ENCODE peak calls at places on chromosomes 13 and 19, in ten cellular contexts. One of them, this sample, is unnamed.

GRCh38 chr13:95494082-95494681 is 58.3 kb upstream of the CLDN10 start:
- DNase-seq in endothelial cell: peak; percentile 52
- DNase-seq in heart right ventricle: peak; percentile 16
- DNase-seq in AG09309: peak; percentile 28
- DNase-seq in colonic mucosa: peak; percentile 40
- DNase-seq in WTC11: no peak
- DNase-seq in astrocyte of the cerebellum: peak; percentile 59
- DNase-seq in MCF 10A: peak; percentile 93
- DNase-seq in kidney epithelial cell: no peak
- DNase-seq in osteocyte: no peak
- DNase-seq in this sample: peak; percentile 72

GRCh38 chr13:44249439-44249838 is 124.2 kb upstream of the SERP2 start:
- DNase-seq in endothelial cell: no peak
- DNase-seq in heart right ventricle: peak; percentile 58
- DNase-seq in AG09309: peak; percentile 64
- DNase-seq in colonic mucosa: peak; percentile 36
- DNase-seq in WTC11: no peak
- DNase-seq in astrocyte of the cerebellum: peak; percentile 89
- DNase-seq in MCF 10A: peak; percentile 59
- DNase-seq in kidney epithelial cell: no peak
- DNase-seq in osteocyte: no peak
- DNase-seq in this sample: no peak

GRCh38 chr13:88188986-88189385 is 517.8 kb downstream of the SLITRK5 start:
- DNase-seq in endothelial cell: no peak
- DNase-seq in heart right ventricle: no peak
- DNase-seq in AG09309: no peak
- DNase-seq in colonic mucosa: no peak
- DNase-seq in WTC11: no peak
- DNase-seq in astrocyte of the cerebellum: no peak
- DNase-seq in MCF 10A: no peak
- DNase-seq in kidney epithelial cell: no peak
- DNase-seq in osteocyte: no peak
- DNase-seq in this sample: no peak

GRCh38 chr19:41323023-41323422 is 13.1 kb downstream of the CCDC97 start:
- DNase-seq in endothelial cell: no peak
- DNase-seq in heart right ventricle: no peak
- DNase-seq in AG09309: no peak
- DNase-seq in colonic mucosa: no peak
- DNase-seq in WTC11: no peak
- DNase-seq in astrocyte of the cerebellum: no peak
- DNase-seq in MCF 10A: no peak
- DNase-seq in kidney epithelial cell: no peak
- DNase-seq in osteocyte: no peak
- DNase-seq in this sample: no peak

GRCh38 chr19:48401277-48401676 is 7.8 kb downstream of the GRIN2D start:
- DNase-seq in endothelial cell: no peak
- DNase-seq in heart right ventricle: no peak
- DNase-seq in AG09309: no peak
- DNase-seq in colonic mucosa: no peak
- DNase-seq in WTC11: peak; percentile 38
- DNase-seq in astrocyte of the cerebellum: no peak
- DNase-seq in MCF 10A: no peak
- DNase-seq in kidney epithelial cell: no peak
- DNase-seq in osteocyte: no peak
- DNase-seq in this sample: no peak

GRCh38 chr13:99386911-99387788 is 80.0 kb upstream of the GPR183 start:
- DNase-seq in endothelial cell: peak; percentile 83
- DNase-seq in heart right ventricle: no peak
- DNase-seq in AG09309: no peak
- DNase-seq in colonic mucosa: peak; percentile 70
- DNase-seq in WTC11: peak; percentile 90
- DNase-seq in astrocyte of the cerebellum: no peak
- DNase-seq in MCF 10A: peak; percentile 54
- DNase-seq in kidney epithelial cell: no peak
- DNase-seq in osteocyte: peak; percentile 77
- DNase-seq in this sample: peak; percentile 87

GRCh38 chr19:56508282-56508778 is 675 bp downstream of the ZNF471 start:
- DNase-seq in endothelial cell: no peak
- DNase-seq in heart right ventricle: no peak
- DNase-seq in AG09309: no peak
- DNase-seq in colonic mucosa: no peak
- DNase-seq in WTC11: no peak
- DNase-seq in astrocyte of the cerebellum: no peak
- DNase-seq in MCF 10A: no peak
- DNase-seq in kidney epithelial cell: no peak
- DNase-seq in osteocyte: no peak
- DNase-seq in this sample: peak; percentile 10

GRCh38 chr13:33471182-33471581 is 185.6 kb upstream of the STARD13 start:
- DNase-seq in endothelial cell: no peak
- DNase-seq in heart right ventricle: no peak
- DNase-seq in AG09309: no peak
- DNase-seq in colonic mucosa: no peak
- DNase-seq in WTC11: no peak
- DNase-seq in astrocyte of the cerebellum: no peak
- DNase-seq in MCF 10A: no peak
- DNase-seq in kidney epithelial cell: no peak
- DNase-seq in osteocyte: no peak
- DNase-seq in this sample: no peak

GRCh38 chr19:39407644-39408391 is 1.2 kb downstream of the ZFP36 start:
- DNase-seq in endothelial cell: no peak
- DNase-seq in heart right ventricle: peak; percentile 37
- DNase-seq in AG09309: no peak
- DNase-seq in colonic mucosa: peak; percentile 54
- DNase-seq in WTC11: no peak
- DNase-seq in astrocyte of the cerebellum: no peak
- DNase-seq in MCF 10A: no peak
- DNase-seq in kidney epithelial cell: no peak
- DNase-seq in osteocyte: no peak
- DNase-seq in this sample: no peak

GRCh38 chr13:99191900-99192399 is 8.7 kb upstream of the UBAC2 start:
- DNase-seq in endothelial cell: no peak
- DNase-seq in heart right ventricle: no peak
- DNase-seq in AG09309: no peak
- DNase-seq in colonic mucosa: peak; percentile 78
- DNase-seq in WTC11: no peak
- DNase-seq in astrocyte of the cerebellum: no peak
- DNase-seq in MCF 10A: no peak
- DNase-seq in kidney epithelial cell: no peak
- DNase-seq in osteocyte: peak; percentile 74
- DNase-seq in this sample: no peak

GRCh38 chr19:41868120-41868988 is 8.3 kb downstream of the RPS19 start:
- DNase-seq in endothelial cell: no peak
- DNase-seq in heart right ventricle: no peak
- DNase-seq in AG09309: no peak
- DNase-seq in colonic mucosa: no peak
- DNase-seq in WTC11: no peak
- DNase-seq in astrocyte of the cerebellum: no peak
- DNase-seq in MCF 10A: no peak
- DNase-seq in kidney epithelial cell: no peak
- DNase-seq in osteocyte: no peak
- DNase-seq in this sample: no peak

GRCh38 chr13:45242070-45242469 is 41.2 kb upstream of the KCTD4 start:
- DNase-seq in endothelial cell: no peak
- DNase-seq in heart right ventricle: no peak
- DNase-seq in AG09309: no peak
- DNase-seq in colonic mucosa: no peak
- DNase-seq in WTC11: no peak
- DNase-seq in astrocyte of the cerebellum: peak; percentile 11
- DNase-seq in MCF 10A: peak; percentile 71
- DNase-seq in kidney epithelial cell: no peak
- DNase-seq in osteocyte: no peak
- DNase-seq in this sample: no peak

GRCh38 chr13:36101157-36101556 is 30.0 kb downstream of the DCLK1 start:
- DNase-seq in endothelial cell: no peak
- DNase-seq in heart right ventricle: no peak
- DNase-seq in AG09309: no peak
- DNase-seq in colonic mucosa: no peak
- DNase-seq in WTC11: no peak
- DNase-seq in astrocyte of the cerebellum: no peak
- DNase-seq in MCF 10A: no peak
- DNase-seq in kidney epithelial cell: no peak
- DNase-seq in osteocyte: no peak
- DNase-seq in this sample: no peak

GRCh38 chr13:51739403-51740112 is 64.4 kb downstream of the DHRS12 start:
- DNase-seq in endothelial cell: no peak
- DNase-seq in heart right ventricle: no peak
- DNase-seq in AG09309: no peak
- DNase-seq in colonic mucosa: no peak
- DNase-seq in WTC11: no peak
- DNase-seq in astrocyte of the cerebellum: no peak
- DNase-seq in MCF 10A: no peak
- DNase-seq in kidney epithelial cell: no peak
- DNase-seq in osteocyte: no peak
- DNase-seq in this sample: no peak

GRCh38 chr13:41071775-41072174 is 10.5 kb downstream of the WBP4 start:
- DNase-seq in endothelial cell: no peak
- DNase-seq in heart right ventricle: no peak
- DNase-seq in AG09309: no peak
- DNase-seq in colonic mucosa: no peak
- DNase-seq in WTC11: no peak
- DNase-seq in astrocyte of the cerebellum: no peak
- DNase-seq in MCF 10A: no peak
- DNase-seq in kidney epithelial cell: no peak
- DNase-seq in osteocyte: no peak
- DNase-seq in this sample: no peak

GRCh38 chr13:113405481-113406300 is 41.8 kb upstream of the GRTP1 start:
- DNase-seq in endothelial cell: no peak
- DNase-seq in heart right ventricle: no peak
- DNase-seq in AG09309: no peak
- DNase-seq in colonic mucosa: no peak
- DNase-seq in WTC11: no peak
- DNase-seq in astrocyte of the cerebellum: no peak
- DNase-seq in MCF 10A: no peak
- DNase-seq in kidney epithelial cell: no peak
- DNase-seq in osteocyte: no peak
- DNase-seq in this sample: no peak

GRCh38 chr13:36913463-36913862 is 6.6 kb downstream of the SMAD9 start:
- DNase-seq in endothelial cell: no peak
- DNase-seq in heart right ventricle: no peak
- DNase-seq in AG09309: no peak
- DNase-seq in colonic mucosa: no peak
- DNase-seq in WTC11: no peak
- DNase-seq in astrocyte of the cerebellum: no peak
- DNase-seq in MCF 10A: no peak
- DNase-seq in kidney epithelial cell: no peak
- DNase-seq in osteocyte: no peak
- DNase-seq in this sample: no peak

GRCh38 chr13:43877788-43878187 is 1.8 kb downstream of the CCDC122 start:
- DNase-seq in endothelial cell: no peak
- DNase-seq in heart right ventricle: no peak
- DNase-seq in AG09309: no peak
- DNase-seq in colonic mucosa: no peak
- DNase-seq in WTC11: no peak
- DNase-seq in astrocyte of the cerebellum: no peak
- DNase-seq in MCF 10A: no peak
- DNase-seq in kidney epithelial cell: no peak
- DNase-seq in osteocyte: no peak
- DNase-seq in this sample: no peak

GRCh38 chr13:84844473-84844872 is 954.7 kb downstream of the SLITRK6 start:
- DNase-seq in endothelial cell: no peak
- DNase-seq in heart right ventricle: no peak
- DNase-seq in AG09309: no peak
- DNase-seq in colonic mucosa: no peak
- DNase-seq in WTC11: no peak
- DNase-seq in astrocyte of the cerebellum: peak; percentile 8
- DNase-seq in MCF 10A: peak; percentile 60
- DNase-seq in kidney epithelial cell: peak; percentile 4
- DNase-seq in osteocyte: no peak
- DNase-seq in this sample: no peak
- TF ChIP-seq CTCF in endothelial cell: peak; percentile 36
- TF ChIP-seq CTCF in heart right ventricle: peak; percentile 9
- TF ChIP-seq CTCF in AG09309: peak; percentile 43
- TF ChIP-seq CTCF in colonic mucosa: no peak
- TF ChIP-seq CTCF in WTC11: peak; percentile 27
- TF ChIP-seq CTCF in astrocyte of the cerebellum: peak; percentile 27
- TF ChIP-seq CTCF in MCF 10A: peak; percentile 53
- TF ChIP-seq CTCF in kidney epithelial cell: peak; percentile 46
- TF ChIP-seq CTCF in osteocyte: peak; percentile 66
- TF ChIP-seq CTCF in this sample: no peak

GRCh38 chr19:34428549-34429285 is 536 bp downstream of the UBA2 start:
- DNase-seq in endothelial cell: peak; percentile 8
- DNase-seq in heart right ventricle: peak; percentile 25
- DNase-seq in AG09309: no peak
- DNase-seq in colonic mucosa: no peak
- DNase-seq in WTC11: no peak
- DNase-seq in astrocyte of the cerebellum: no peak
- DNase-seq in MCF 10A: peak; percentile 47
- DNase-seq in kidney epithelial cell: no peak
- DNase-seq in osteocyte: no peak
- DNase-seq in this sample: peak; percentile 75
- TF ChIP-seq CTCF in endothelial cell: no peak
- TF ChIP-seq CTCF in heart right ventricle: no peak
- TF ChIP-seq CTCF in AG09309: no peak
- TF ChIP-seq CTCF in colonic mucosa: no peak
- TF ChIP-seq CTCF in WTC11: no peak
- TF ChIP-seq CTCF in astrocyte of the cerebellum: no peak
- TF ChIP-seq CTCF in MCF 10A: no peak
- TF ChIP-seq CTCF in kidney epithelial cell: no peak
- TF ChIP-seq CTCF in osteocyte: no peak
- TF ChIP-seq CTCF in this sample: no peak

GRCh38 chr19:16514383-16515019 is 18.3 kb downstream of the C19orf44 start:
- DNase-seq in endothelial cell: no peak
- DNase-seq in heart right ventricle: no peak
- DNase-seq in AG09309: no peak
- DNase-seq in colonic mucosa: no peak
- DNase-seq in WTC11: peak; percentile 36
- DNase-seq in astrocyte of the cerebellum: no peak
- DNase-seq in MCF 10A: no peak
- DNase-seq in kidney epithelial cell: no peak
- DNase-seq in osteocyte: no peak
- DNase-seq in this sample: no peak
- TF ChIP-seq CTCF in endothelial cell: no peak
- TF ChIP-seq CTCF in heart right ventricle: no peak
- TF ChIP-seq CTCF in AG09309: no peak
- TF ChIP-seq CTCF in colonic mucosa: no peak
- TF ChIP-seq CTCF in WTC11: no peak
- TF ChIP-seq CTCF in astrocyte of the cerebellum: no peak
- TF ChIP-seq CTCF in MCF 10A: no peak
- TF ChIP-seq CTCF in kidney epithelial cell: no peak
- TF ChIP-seq CTCF in osteocyte: no peak
- TF ChIP-seq CTCF in this sample: no peak

DNA sequence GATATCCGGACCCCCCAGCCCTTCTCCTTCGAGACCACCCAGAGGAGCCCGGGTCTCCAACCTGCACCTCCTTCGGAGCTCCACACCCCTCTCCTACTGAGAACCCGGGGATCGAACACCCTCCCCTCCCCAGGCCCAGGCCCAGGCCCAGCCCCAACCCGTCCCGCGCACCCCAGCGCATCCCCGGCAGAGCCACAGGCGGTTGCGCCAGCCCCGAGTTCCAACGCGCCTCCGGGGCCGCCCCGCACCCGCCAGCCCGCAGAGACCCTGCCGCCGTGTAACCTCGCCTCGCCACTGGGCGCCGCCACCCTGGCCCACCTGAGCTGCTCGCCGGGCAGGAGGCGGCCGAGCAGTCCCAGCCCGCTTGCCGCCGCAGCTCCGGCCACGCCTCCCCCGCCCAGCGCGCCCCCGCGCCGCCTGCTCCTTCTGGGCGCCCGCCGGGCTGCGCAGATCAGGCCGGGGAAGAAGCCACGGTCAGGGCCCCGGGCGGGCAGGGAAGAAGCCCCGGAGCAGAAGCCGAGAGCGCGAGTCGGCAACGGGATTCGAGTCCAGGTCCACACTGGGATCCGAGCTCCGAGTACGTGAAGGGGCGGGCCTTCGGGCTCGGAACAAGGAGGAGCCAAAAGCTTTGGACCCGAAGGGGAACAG is at the start of gene MBOAT7:
- DNase-seq in endothelial cell: no peak
- DNase-seq in heart right ventricle: no peak
- DNase-seq in AG09309: no peak
- DNase-seq in colonic mucosa: no peak
- DNase-seq in WTC11: no peak
- DNase-seq in astrocyte of the cerebellum: no peak
- DNase-seq in MCF 10A: no peak
- DNase-seq in kidney epithelial cell: no peak
- DNase-seq in osteocyte: no peak
- DNase-seq in this sample: peak; percentile 84
- TF ChIP-seq CTCF in endothelial cell: no peak
- TF ChIP-seq CTCF in heart right ventricle: no peak
- TF ChIP-seq CTCF in AG09309: no peak
- TF ChIP-seq CTCF in colonic mucosa: no peak
- TF ChIP-seq CTCF in WTC11: no peak
- TF ChIP-seq CTCF in astrocyte of the cerebellum: peak; percentile 11
- TF ChIP-seq CTCF in MCF 10A: no peak
- TF ChIP-seq CTCF in kidney epithelial cell: no peak
- TF ChIP-seq CTCF in osteocyte: peak; percentile 40
- TF ChIP-seq CTCF in this sample: peak; percentile 50